ENCODE peak calls at places on chromosome 18, in nine cellular contexts. G, B, S, W, Y, J, R, D and P are unnamed samples.

GRCh38 chr18:24530630-24531111 is 70.2 kb downstream of the HRH4 start:
- DNase-seq in G (peak), R (no peak), W (no peak), B (no peak), Y (peak), S (no peak), J (no peak), D (no peak), P (no peak)

GRCh38 chr18:24397131-24397693 is 412 bp downstream of the OSBPL1A start:
- DNase-seq in S (no peak), W (peak), J (peak), R (no peak), D (peak), G (no peak), B (no peak), Y (peak), P (peak)

GRCh38 chr18:77133051-77133919 is 702 bp upstream of the MBP start:
- DNase-seq in W (no peak), Y (no peak), D (no peak), B (no peak), J (peak), G (no peak), R (no peak), S (peak), P (peak)

GRCh38 chr18:26119246-26119645 is 14.4 kb upstream of the PSMA8 start:
- DNase-seq in S (no peak), J (no peak), R (no peak), G (no peak), Y (no peak), D (no peak), W (no peak), B (no peak), P (no peak)

GRCh38 chr18:36158261-36158867 is 28.7 kb downstream of the ELP2 start:
- DNase-seq in W (no peak), G (no peak), S (no peak), D (no peak), Y (peak), B (no peak), R (no peak), J (no peak), P (no peak)

GRCh38 chr18:66599190-66599589 is 4.7 kb downstream of the CDH19 start:
- DNase-seq in S (no peak), G (no peak), W (no peak), Y (no peak), J (no peak), D (no peak), B (no peak), R (no peak), P (no peak)

GRCh38 chr18:11392292-11392691 is 217.1 kb upstream of the SLC35G4 start:
- DNase-seq in D (no peak), R (no peak), G (no peak), B (no peak), J (no peak), W (no peak), Y (no peak), S (peak), P (no peak)

GRCh38 chr18:26655614-26656400 is 107.5 kb upstream of the KCTD1 start:
- DNase-seq in J (peak), S (peak), B (peak), G (peak), W (no peak), R (no peak), D (no peak), Y (peak), P (peak)